ENCODE peak calls at places on chromosomes 5 and 9, in four cellular contexts. G, A, K and S are unnamed samples.

GRCh38 chr9:9318959-9319505 is 1293.8 kb downstream of the PTPRD start:
- DNase-seq in G (no peak), A (no peak), K (no peak), S (no peak)

GRCh38 chr5:93581738-93582414 is 857 bp upstream of the NR2F1-AS1 start:
- DNase-seq in G (no peak), A (peak; percentile 82), K (peak; percentile 82), S (no peak)

GRCh38 chr9:138033950-138034349 is 156.4 kb downstream of the CACNA1B start:
- DNase-seq in G (no peak), A (no peak), K (no peak), S (no peak)

GRCh38 chr5:142630927-142631539 is 54.9 kb downstream of the FGF1 start:
- DNase-seq in G (no peak), A (peak; percentile 58), K (no peak), S (no peak)

GRCh38 chr5:1003296-1003937 is 5.2 kb upstream of the NKD2 start:
- DNase-seq in G (peak; percentile 20), A (peak; percentile 74), K (peak; percentile 29), S (peak; percentile 43)

GRCh38 chr5:154203798-154204578 is 13.5 kb downstream of the GALNT10 start:
- DNase-seq in G (peak; percentile 44), A (no peak), K (no peak), S (no peak)

GRCh38 chr9:112097712-112098688 is 77.1 kb downstream of the SUSD1 start:
- DNase-seq in G (peak; percentile 54), A (peak; percentile 76), K (peak; percentile 76), S (peak; percentile 70)

GRCh38 chr9:15306068-15306756 is 804 bp downstream of the TTC39B start:
- DNase-seq in G (peak; percentile 78), A (peak; percentile 49), K (peak; percentile 55), S (peak; percentile 55)

GRCh38 chr5:169670769-169671525 is 33.9 kb downstream of the DOCK2 start:
- DNase-seq in G (peak; percentile 17), A (no peak), K (no peak), S (no peak)

GRCh38 chr9:71177901-71178300 is 56.5 kb upstream of the TRPM3 start:
- DNase-seq in G (no peak), A (no peak), K (no peak), S (no peak)

GRCh38 chr9:125633116-125633743 is 73.8 kb downstream of the MAPKAP1 start:
- DNase-seq in G (no peak), A (peak; percentile 72), K (peak; percentile 52), S (no peak)

GRCh38 chr5:52665544-52665943 is 122.2 kb upstream of the ITGA1 start:
- DNase-seq in G (no peak), A (no peak), K (peak; percentile 83), S (no peak)